ENCODE peak calls at places on chromosomes 3 and 15, in seven cellular contexts. D is activated T-helper 1 cell treated with Interleukin-2 at 50 U/mL for 16 hours; K is heart right ventricle; I is effector CD4-positive, alpha-beta T cell; T is T-helper 1 cell; O is dermis microvascular lymphatic vessel endothelial cell; N is posterior cingulate gyrus. U is an unnamed sample.

GRCh38 chr3:58260261-58260731 is 22.7 kb downstream of the ABHD6 start:
- DNase-seq in K (no peak), N (peak), D (no peak), T (no peak), I (no peak), O (peak), U (peak)

GRCh38 chr3:44555753-44556152 is 760 bp downstream of the ZKSCAN7 start:
- DNase-seq in O (peak), I (no peak), T (no peak), D (no peak), N (no peak), K (no peak), U (no peak)

GRCh38 chr3:69385723-69386483 is at the start of gene FRMD4B:
- DNase-seq in I (no peak), O (peak), N (peak), T (no peak), K (peak), D (no peak), U (peak)

GRCh38 chr3:106332884-106333283 is 464.1 kb upstream of the CBLB start:
- DNase-seq in I (no peak), D (no peak), T (no peak), K (no peak), O (no peak), N (no peak), U (no peak)

GRCh38 chr3:161265916-161266571 is 44.9 kb downstream of the NMD3 start:
- DNase-seq in I (no peak), T (no peak), K (no peak), O (peak), D (no peak), N (no peak), U (no peak)

GRCh38 chr3:14289590-14290453 is 111.2 kb downstream of the LSM3 start:
- DNase-seq in K (no peak), T (no peak), D (no peak), N (no peak), I (no peak), O (peak), U (no peak)

GRCh38 chr3:106272302-106272701 is 403.5 kb upstream of the CBLB start:
- DNase-seq in I (no peak), T (no peak), O (no peak), K (no peak), D (no peak), N (no peak), U (no peak)

GRCh38 chr3:124986153-124987143 is 51.9 kb upstream of the MUC13 start:
- DNase-seq in D (no peak), O (peak), K (no peak), T (no peak), I (no peak), N (no peak), U (no peak)

GRCh38 chr3:185737020-185737419 is 87.8 kb downstream of the IGF2BP2 start:
- DNase-seq in O (peak), K (no peak), I (no peak), T (no peak), D (no peak), N (no peak), U (no peak)

GRCh38 chr3:47512416-47513124 is 942 bp downstream of the ELP6 start:
- DNase-seq in O (peak), K (peak), I (peak), D (peak), T (peak), N (no peak), U (no peak)

GRCh38 chr3:35633332-35634124 is 5.8 kb upstream of the ARPP21 start:
- DNase-seq in K (no peak), D (no peak), O (no peak), I (no peak), T (no peak), N (no peak), U (no peak)

GRCh38 chr3:166283856-166284255 is 446.6 kb upstream of the BCHE start:
- DNase-seq in T (no peak), N (no peak), D (no peak), K (no peak), I (no peak), O (no peak), U (no peak)

GRCh38 chr15:62739082-62739481 is 303.5 kb upstream of the TPM1 start:
- DNase-seq in T (no peak), K (no peak), O (peak), N (no peak), D (no peak), I (no peak), U (no peak)

GRCh38 chr15:63258658-63259057 is 18.7 kb upstream of the APH1B start:
- DNase-seq in I (no peak), O (no peak), K (no peak), T (no peak), D (no peak), N (no peak), U (no peak)

GRCh38 chr15:47384316-47384715 is 333.0 kb upstream of the SEMA6D start:
- DNase-seq in I (no peak), O (peak), T (no peak), D (no peak), K (peak), N (no peak), U (no peak)

GRCh38 chr3:17195192-17195611 is 310.4 kb downstream of the PLCL2 start:
- DNase-seq in T (no peak), K (no peak), N (peak), O (no peak), I (no peak), D (no peak), U (peak)

GRCh38 chr3:65793495-65794200 is 245.1 kb downstream of the MAGI1 start:
- DNase-seq in D (no peak), K (no peak), N (no peak), I (no peak), O (no peak), T (no peak), U (no peak)

GRCh38 chr3:159069076-159069475 is 267.2 kb downstream of the MFSD1 start:
- DNase-seq in T (no peak), K (no peak), D (no peak), N (no peak), O (no peak), I (no peak), U (no peak)

GRCh38 chr15:85037617-85038016 is 56.0 kb downstream of the PDE8A start:
- DNase-seq in K (no peak), I (no peak), O (no peak), D (no peak), N (no peak), T (no peak), U (no peak)

GRCh38 chr15:65400760-65401606 is 21.8 kb downstream of the IGDCC4 start:
- DNase-seq in T (peak), O (peak), N (peak), I (peak), K (peak), D (no peak), U (peak)

GRCh38 chr15:40443846-40444245 is 3.1 kb downstream of the BAHD1 start:
- DNase-seq in N (no peak), D (no peak), K (no peak), O (no peak), I (no peak), T (no peak), U (no peak)

GRCh38 chr3:184129012-184129411 is 6.1 kb upstream of the EIF2B5 start:
- DNase-seq in T (no peak), K (no peak), O (peak), D (no peak), N (no peak), I (no peak), U (no peak)

GRCh38 chr15:89999676-90000174 is 1.4 kb upstream of the ZNF710 start:
- DNase-seq in K (peak), N (no peak), T (no peak), O (no peak), I (no peak), D (no peak), U (no peak)

GRCh38 chr3:133269393-133269792 is 130.5 kb upstream of the BFSP2 start:
- DNase-seq in K (no peak), N (no peak), T (no peak), D (no peak), I (no peak), O (no peak), U (no peak)

GRCh38 chr15:91055548-91056331 is 33.3 kb upstream of the VPS33B start:
- DNase-seq in D (peak), K (peak), N (peak), O (peak), T (peak), I (no peak), U (peak)

GRCh38 chr15:80557441-80558234 is 137.5 kb upstream of the ABHD17C start:
- DNase-seq in N (no peak), T (no peak), I (no peak), D (no peak), O (no peak), K (no peak), U (no peak)

GRCh38 chr3:184327171-184327570 is 10.2 kb upstream of the FAM131A start:
- DNase-seq in O (no peak), T (no peak), I (no peak), N (no peak), D (no peak), K (no peak), U (no peak)

GRCh38 chr3:44104668-44105321 is 136.9 kb upstream of the TOPAZ1 start:
- DNase-seq in O (no peak), T (no peak), I (no peak), K (no peak), N (no peak), D (no peak), U (no peak)

GRCh38 chr15:57732526-57733331 is 26.2 kb downstream of the POLR2M start:
- DNase-seq in O (peak), I (peak), T (peak), D (no peak), N (peak), K (no peak), U (no peak)

GRCh38 chr3:105315157-105315556 is 51.6 kb upstream of the ALCAM start:
- DNase-seq in K (no peak), D (no peak), N (no peak), T (no peak), I (no peak), O (no peak), U (no peak)

GRCh38 chr3:174147798-174148197 is 711.3 kb upstream of the NAALADL2 start:
- DNase-seq in O (no peak), D (no peak), N (no peak), K (no peak), T (no peak), I (no peak), U (no peak)

GRCh38 chr15:67831363-67831762 is 6.1 kb downstream of the SKOR1 start:
- DNase-seq in T (no peak), O (no peak), N (no peak), D (no peak), K (no peak), I (no peak), U (no peak)

GRCh38 chr3:152019516-152019915 is 146.1 kb downstream of the SUCNR1 start:
- DNase-seq in I (no peak), N (no peak), T (no peak), K (no peak), O (peak), D (no peak), U (no peak)

GRCh38 chr3:126015075-126015474 is 46.1 kb downstream of the ROPN1B start:
- DNase-seq in I (no peak), O (no peak), D (no peak), K (no peak), N (no peak), T (no peak), U (no peak)

GRCh38 chr3:4550957-4551754 is 58.0 kb downstream of the ITPR1 start:
- DNase-seq in O (no peak), I (no peak), T (no peak), N (no peak), D (no peak), K (peak), U (no peak)